ENCODE peak calls at places on chromosomes 7 and 10, in four cellular contexts. A, D, I and O are unnamed samples.
A peak's percentile ranks its signal among the peaks of the same experiment; 100 is the strongest.

GRCh38 chr10:123569436-123570010 is 96.6 kb upstream of the GPR26 start:
- DNase-seq in A (no peak), I (no peak), D (no peak), O (no peak)

GRCh38 chr10:116138897-116139296 is 134.1 kb downstream of the GFRA1 start:
- DNase-seq in I (no peak), D (no peak), A (no peak), O (no peak)

GRCh38 chr7:104328970-104329825 is 795 bp downstream of the LHFPL3 start:
- DNase-seq in A (no peak), D (no peak), I (no peak), O (no peak)

GRCh38 chr10:71753091-71753959 is 20.0 kb downstream of the VSIR start:
- DNase-seq in D (no peak), I (no peak), A (no peak), O (peak; percentile 42)

GRCh38 chr10:62687230-62687748 is 117.2 kb upstream of the ADO start:
- DNase-seq in I (peak; percentile 93), D (no peak), A (peak; percentile 23), O (no peak)

GRCh38 chr10:97596101-97597055 is 6.9 kb downstream of the C10orf62 start:
- DNase-seq in A (peak; percentile 76), I (peak; percentile 69), D (no peak), O (no peak)

GRCh38 chr7:86814980-86815379 is 171.3 kb downstream of the GRM3 start:
- DNase-seq in A (no peak), D (no peak), I (peak; percentile 38), O (no peak)

GRCh38 chr10:4704034-4704545 is 121.9 kb upstream of the AKR1E2 start:
- DNase-seq in D (no peak), I (peak; percentile 90), A (peak; percentile 94), O (no peak)

GRCh38 chr7:38506004-38506403 is 125.2 kb downstream of the AMPH start:
- DNase-seq in A (no peak), D (no peak), I (no peak), O (no peak)

GRCh38 chr7:1669954-1670893 is at the start of gene ELFN1:
- DNase-seq in A (no peak), I (no peak), D (peak; percentile 52), O (no peak)

GRCh38 chr7:70134029-70134445 is 535.8 kb downstream of the AUTS2 start:
- DNase-seq in D (no peak), A (no peak), I (no peak), O (no peak)

GRCh38 chr7:67518580-67518979 is 521.9 kb downstream of the TYW1 start:
- DNase-seq in D (peak; percentile 47), I (no peak), A (no peak), O (no peak)

GRCh38 chr7:99143853-99144672 is at the start of gene SMURF1:
- DNase-seq in D (peak; percentile 78), I (peak; percentile 66), A (no peak), O (peak; percentile 51)

GRCh38 chr7:93055543-93056107 is 62.2 kb downstream of the SAMD9 start:
- DNase-seq in D (no peak), I (peak; percentile 63), A (peak; percentile 11), O (no peak)

GRCh38 chr7:2466675-2467074 is 9.5 kb downstream of the GRIFIN start:
- DNase-seq in I (no peak), A (no peak), D (no peak), O (no peak)

GRCh38 chr7:96287168-96287567 is 34.7 kb downstream of the SLC25A13 start:
- DNase-seq in D (no peak), I (no peak), A (no peak), O (no peak)

GRCh38 chr10:3548702-3549101 is 236.3 kb downstream of the KLF6 start:
- DNase-seq in A (no peak), D (no peak), I (peak; percentile 2), O (no peak)

GRCh38 chr7:64878684-64879083 is 24.4 kb upstream of the ZNF273 start:
- DNase-seq in D (no peak), A (no peak), I (no peak), O (no peak)

GRCh38 chr7:77439572-77439971 is 23.4 kb upstream of the GSAP start:
- DNase-seq in A (no peak), D (no peak), I (peak; percentile 65), O (peak; percentile 53)

GRCh38 chr10:119495545-119495944 is 47.0 kb downstream of the RGS10 start:
- DNase-seq in D (no peak), A (no peak), I (no peak), O (no peak)

GRCh38 chr10:119494224-119495060 is 48.1 kb downstream of the RGS10 start:
- DNase-seq in D (no peak), I (peak; percentile 67), A (no peak), O (no peak)

GRCh38 chr10:119496282-119496681 is 46.2 kb downstream of the RGS10 start:
- DNase-seq in D (no peak), A (no peak), I (peak; percentile 15), O (no peak)

GRCh38 chr10:119493155-119493554 is 49.4 kb downstream of the RGS10 start:
- DNase-seq in D (no peak), I (no peak), A (no peak), O (no peak)

GRCh38 chr10:119495061-119495505 is 47.4 kb downstream of the RGS10 start:
- DNase-seq in I (no peak), D (no peak), A (no peak), O (no peak)
- H3K27ac ChIP-seq in I (peak overlapping the region; percentile 70), D (no peak overlapping the region), A (no peak overlapping the region), O (no peak overlapping the region)

GRCh38 chr10:68560201-68560915 is at the start of gene TET1:
- DNase-seq in A (peak; percentile 38), D (peak; percentile 47), I (peak; percentile 68), O (peak; percentile 19)

GRCh38 chr10:68559251-68559650 is 886 bp upstream of the TET1 start:
- DNase-seq in A (no peak), I (no peak), D (no peak), O (no peak)

GRCh38 chr10:68558478-68558877 is 1.7 kb upstream of the TET1 start:
- DNase-seq in I (no peak), D (no peak), A (no peak), O (no peak)

GRCh38 chr10:68560916-68561691 is 967 bp downstream of the TET1 start:
- DNase-seq in I (no peak), D (peak; percentile 24), A (no peak), O (no peak)

DNA sequence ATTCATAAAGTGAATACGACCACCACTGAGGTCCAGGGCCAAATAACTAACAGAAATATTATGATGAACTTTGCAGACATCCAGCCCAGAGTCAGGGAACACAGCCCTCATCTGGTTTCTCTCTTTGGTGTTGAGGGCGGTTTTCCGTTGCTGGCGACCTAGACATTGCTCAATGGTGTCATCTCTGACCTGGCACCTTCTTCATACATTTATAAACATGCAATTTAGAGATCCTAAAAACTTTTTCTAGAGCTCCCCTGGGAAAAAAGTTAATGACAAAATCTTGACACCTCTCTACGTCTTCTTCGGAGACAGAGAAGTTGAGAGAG is 301 bp upstream of the TET1 start:
- DNase-seq in I (no peak), A (no peak), D (no peak), O (no peak)
- H3K27ac ChIP-seq in I (no peak overlapping the region), A (no peak overlapping the region), D (no peak overlapping the region), O (no peak overlapping the region)

GRCh38 chr7:27923308-27923980 is 183.5 kb downstream of the TAX1BP1 start:
- DNase-seq in D (peak; percentile 45), I (no peak), A (no peak), O (no peak)
- H3K27ac ChIP-seq in D (no peak overlapping the region), I (no peak overlapping the region), A (no peak overlapping the region), O (no peak overlapping the region)

GRCh38 chr10:60962946-60963345 is 19.0 kb upstream of the RHOBTB1 start:
- DNase-seq in I (no peak), D (no peak), A (peak; percentile 46), O (no peak)

GRCh38 chr10:60960913-60961312 is 16.9 kb upstream of the RHOBTB1 start:
- DNase-seq in D (no peak), I (no peak), A (no peak), O (no peak)

GRCh38 chr10:60964257-60965235 is 20.6 kb upstream of the RHOBTB1 start:
- DNase-seq in A (peak; percentile 66), D (peak; percentile 40), I (peak; percentile 98), O (peak; percentile 58)

GRCh38 chr10:60967260-60967659 is 23.3 kb upstream of the RHOBTB1 start:
- DNase-seq in D (no peak), A (no peak), I (no peak), O (no peak)

GRCh38 chr10:60963441-60964256 is 19.7 kb upstream of the RHOBTB1 start:
- DNase-seq in A (peak; percentile 43), I (peak; percentile 84), D (no peak), O (no peak)
- H3K27ac ChIP-seq in A (peak overlapping the region; percentile 78), I (peak overlapping the region; percentile 44), D (peak overlapping the region; percentile 28), O (peak overlapping the region; percentile 67)

DNA sequence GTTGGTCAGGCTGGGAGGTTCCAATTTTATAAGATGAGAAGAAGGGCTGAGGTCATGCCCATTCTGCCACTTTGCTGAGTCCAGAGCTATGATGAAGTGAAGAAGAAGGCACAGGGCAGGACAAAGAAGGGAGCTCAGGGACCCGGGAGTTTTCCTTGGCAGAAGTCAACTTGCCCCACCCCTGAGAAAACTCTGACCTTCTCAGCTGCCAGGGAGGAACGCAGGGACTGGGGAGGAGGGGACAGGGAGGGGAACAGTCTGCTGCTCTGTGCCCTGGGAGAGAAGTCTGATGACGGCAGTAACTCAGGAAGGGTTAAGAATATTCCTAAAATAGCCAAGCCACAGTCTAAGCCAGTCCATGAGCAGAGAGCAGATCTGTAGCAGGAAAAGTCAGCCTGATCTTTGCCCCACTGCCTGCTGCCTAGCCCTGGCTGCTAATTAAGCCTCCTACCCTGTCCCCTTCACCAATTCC is 11.7 kb downstream of the ADIRF start:
- DNase-seq in I (no peak), D (peak; percentile 50), A (no peak), O (no peak)
- H3K27ac ChIP-seq in I (no peak overlapping the region), D (peak overlapping the region; percentile 75), A (no peak overlapping the region), O (no peak overlapping the region)

GRCh38 chr7:27423821-27424220 is 181.2 kb downstream of the EVX1 start:
- DNase-seq in I (no peak), A (no peak), D (no peak), O (no peak)

GRCh38 chr7:27423290-27423689 is 180.7 kb downstream of the EVX1 start:
- DNase-seq in A (no peak), I (peak; percentile 71), D (no peak), O (no peak)

GRCh38 chr7:27419581-27420177 is 177.1 kb downstream of the EVX1 start:
- DNase-seq in I (peak; percentile 78), D (no peak), A (peak; percentile 2), O (no peak)

GRCh38 chr7:27418544-27418943 is 175.9 kb downstream of the EVX1 start:
- DNase-seq in D (no peak), I (peak; percentile 7), A (no peak), O (no peak)

DNA sequence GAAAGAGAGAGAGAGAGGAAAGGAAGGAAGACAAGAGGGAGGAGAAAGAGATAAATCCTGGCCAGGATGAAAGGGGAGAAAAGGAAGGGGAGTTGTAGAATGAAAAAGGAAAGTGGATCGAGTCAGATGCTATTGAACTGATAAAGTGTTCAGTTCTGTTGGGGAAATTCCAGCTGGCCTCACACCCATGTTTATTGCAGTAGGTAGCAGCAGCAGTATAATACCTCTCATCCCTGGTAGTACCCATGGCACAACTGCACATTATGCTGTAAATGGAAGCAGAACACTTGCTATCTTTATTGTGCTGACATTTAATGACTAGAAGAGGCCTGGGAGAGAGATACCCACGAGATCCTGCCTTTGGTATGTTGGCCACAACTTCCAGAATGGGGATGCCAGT is 178.1 kb downstream of the EVX1 start:
- DNase-seq in I (no peak), A (no peak), D (no peak), O (no peak)
- H3K27ac ChIP-seq in I (no peak overlapping the region), A (no peak overlapping the region), D (no peak overlapping the region), O (no peak overlapping the region)